ENCODE peak calls at places on chromosomes 5 and 9, in four cellular contexts. One of them, this sample, is unnamed.

GRCh38 chr9:134434896-134435506 is 108.7 kb downstream of the RXRA start:
- DNase-seq in spleen: peak; percentile 88
- DNase-seq in prostate gland: peak; percentile 97
- DNase-seq in sigmoid colon: peak; percentile 99
- DNase-seq in this sample: no peak

GRCh38 chr5:178790371-178790770 is 59.9 kb upstream of the ZNF354A start:
- DNase-seq in spleen: no peak
- DNase-seq in prostate gland: no peak
- DNase-seq in sigmoid colon: peak; percentile 44
- DNase-seq in this sample: no peak

GRCh38 chr9:127311239-127311741 is 46.7 kb downstream of the GARNL3 start:
- DNase-seq in spleen: no peak
- DNase-seq in prostate gland: peak; percentile 71
- DNase-seq in sigmoid colon: no peak
- DNase-seq in this sample: peak; percentile 69

GRCh38 chr9:130058154-130058553 is 4.4 kb downstream of the GPR107 start:
- DNase-seq in spleen: no peak
- DNase-seq in prostate gland: no peak
- DNase-seq in sigmoid colon: peak; percentile 19
- DNase-seq in this sample: peak; percentile 56

GRCh38 chr9:21579209-21579608 is 97.1 kb upstream of the IFNE start:
- DNase-seq in spleen: no peak
- DNase-seq in prostate gland: no peak
- DNase-seq in sigmoid colon: no peak
- DNase-seq in this sample: no peak

GRCh38 chr9:100534401-100534800 is 43.5 kb upstream of the CAVIN4 start:
- DNase-seq in spleen: no peak
- DNase-seq in prostate gland: no peak
- DNase-seq in sigmoid colon: no peak
- DNase-seq in this sample: no peak

GRCh38 chr5:149005077-149005892 is 57.6 kb downstream of the SH3TC2 start:
- DNase-seq in spleen: no peak
- DNase-seq in prostate gland: no peak
- DNase-seq in sigmoid colon: no peak
- DNase-seq in this sample: no peak

GRCh38 chr5:28156981-28157380 is 1118.6 kb upstream of the CDH9 start:
- DNase-seq in spleen: no peak
- DNase-seq in prostate gland: no peak
- DNase-seq in sigmoid colon: no peak
- DNase-seq in this sample: no peak

GRCh38 chr9:101465330-101465915 is 29.8 kb upstream of the ALDOB start:
- DNase-seq in spleen: no peak
- DNase-seq in prostate gland: peak; percentile 71
- DNase-seq in sigmoid colon: no peak
- DNase-seq in this sample: peak; percentile 79

GRCh38 chr5:144276034-144276822 is 105.6 kb downstream of the KCTD16 start:
- DNase-seq in spleen: no peak
- DNase-seq in prostate gland: no peak
- DNase-seq in sigmoid colon: no peak
- DNase-seq in this sample: no peak

GRCh38 chr5:37839441-37840035 is 303 bp downstream of the GDNF start:
- DNase-seq in spleen: no peak
- DNase-seq in prostate gland: no peak
- DNase-seq in sigmoid colon: peak; percentile 89
- DNase-seq in this sample: peak; percentile 64

GRCh38 chr5:140295414-140295813 is 7.5 kb downstream of the PFDN1 start:
- DNase-seq in spleen: no peak
- DNase-seq in prostate gland: peak; percentile 16
- DNase-seq in sigmoid colon: peak; percentile 77
- DNase-seq in this sample: no peak

DNA sequence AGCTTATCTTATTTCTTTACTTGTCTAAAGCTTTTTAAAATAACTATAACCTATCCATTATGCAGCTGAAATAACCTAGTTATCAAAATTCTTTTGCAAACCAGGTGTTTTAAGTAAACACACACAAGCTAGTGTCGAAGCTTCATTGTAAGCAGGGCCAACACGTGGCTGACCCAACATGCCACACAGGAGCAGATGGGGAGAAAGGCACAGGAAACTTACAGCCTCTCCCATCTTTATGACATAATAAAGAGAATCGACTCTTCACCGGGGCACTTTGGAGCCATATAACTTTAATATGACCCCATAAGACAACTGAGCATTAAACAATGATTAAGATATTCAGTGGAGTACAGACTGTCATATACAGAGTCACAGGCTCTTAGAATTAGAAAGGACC is 75.6 kb downstream of the RASEF start:
- DNase-seq in spleen: no peak
- DNase-seq in prostate gland: no peak
- DNase-seq in sigmoid colon: no peak
- DNase-seq in this sample: no peak
- TF ChIP-seq POLR2AphosphoS5 in spleen: no peak
- TF ChIP-seq POLR2AphosphoS5 in prostate gland: no peak
- TF ChIP-seq POLR2AphosphoS5 in sigmoid colon: no peak
- TF ChIP-seq POLR2AphosphoS5 in this sample: no peak

DNA sequence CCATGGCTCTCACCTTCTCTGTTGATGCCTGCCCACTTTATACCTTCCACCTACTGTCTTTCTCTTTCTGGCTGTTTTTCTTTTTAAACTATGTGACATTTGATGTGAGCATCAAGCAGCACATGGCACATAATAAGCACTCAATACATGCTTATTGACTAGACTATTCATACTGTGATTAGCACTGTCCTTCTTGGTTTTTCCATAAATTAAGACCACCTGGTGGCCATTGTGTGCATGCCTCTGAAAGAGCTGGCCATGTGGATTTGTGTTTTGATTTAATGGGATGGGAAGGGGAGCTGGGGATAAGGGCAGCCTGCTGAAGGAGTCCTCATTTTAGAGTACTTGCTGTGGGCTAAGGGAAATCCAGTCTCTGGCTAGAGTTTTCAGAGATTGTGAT is 79.4 kb downstream of the ARHGEF28 start:
- DNase-seq in spleen: no peak
- DNase-seq in prostate gland: no peak
- DNase-seq in sigmoid colon: no peak
- DNase-seq in this sample: no peak
- TF ChIP-seq POLR2AphosphoS5 in spleen: no peak
- TF ChIP-seq POLR2AphosphoS5 in prostate gland: no peak
- TF ChIP-seq POLR2AphosphoS5 in sigmoid colon: no peak
- TF ChIP-seq POLR2AphosphoS5 in this sample: no peak

GRCh38 chr9:136724772-136725171 is 12.4 kb downstream of the DIPK1B start:
- DNase-seq in spleen: no peak
- DNase-seq in prostate gland: no peak
- DNase-seq in sigmoid colon: no peak
- DNase-seq in this sample: no peak

GRCh38 chr9:136726631-136727191 is 14.3 kb downstream of the DIPK1B start:
- DNase-seq in spleen: no peak
- DNase-seq in prostate gland: no peak
- DNase-seq in sigmoid colon: no peak
- DNase-seq in this sample: no peak

GRCh38 chr9:136726118-136726517 is 13.7 kb downstream of the DIPK1B start:
- DNase-seq in spleen: no peak
- DNase-seq in prostate gland: no peak
- DNase-seq in sigmoid colon: no peak
- DNase-seq in this sample: no peak

GRCh38 chr9:136723989-136724388 is 11.6 kb downstream of the DIPK1B start:
- DNase-seq in spleen: no peak
- DNase-seq in prostate gland: no peak
- DNase-seq in sigmoid colon: no peak
- DNase-seq in this sample: no peak

DNA sequence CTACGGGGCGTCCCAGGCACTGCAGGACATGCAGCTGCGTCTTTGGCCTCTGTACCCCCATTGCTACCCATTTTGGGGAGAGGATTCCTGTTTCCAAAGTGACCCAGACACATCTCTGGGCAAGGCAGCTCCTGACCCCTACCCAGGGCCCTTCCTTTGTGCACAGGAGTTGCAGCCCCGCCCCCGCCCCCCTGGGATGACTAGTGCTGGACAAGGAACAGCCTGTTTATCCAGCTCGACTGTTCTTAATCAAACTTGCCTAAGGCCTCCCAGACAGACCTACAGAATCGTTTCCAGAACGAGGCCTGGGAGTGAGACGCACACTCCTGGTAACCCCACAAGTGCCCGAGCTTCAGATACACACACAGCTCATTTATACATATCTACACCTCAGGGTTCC is 13.2 kb downstream of the DIPK1B start:
- DNase-seq in spleen: no peak
- DNase-seq in prostate gland: peak; percentile 48
- DNase-seq in sigmoid colon: no peak
- DNase-seq in this sample: no peak
- TF ChIP-seq POLR2AphosphoS5 in spleen: no peak
- TF ChIP-seq POLR2AphosphoS5 in prostate gland: peak; percentile 19
- TF ChIP-seq POLR2AphosphoS5 in sigmoid colon: no peak
- TF ChIP-seq POLR2AphosphoS5 in this sample: no peak

GRCh38 chr5:14250094-14250777 is 107.1 kb downstream of the TRIO start:
- DNase-seq in spleen: no peak
- DNase-seq in prostate gland: peak; percentile 55
- DNase-seq in sigmoid colon: peak; percentile 93
- DNase-seq in this sample: peak; percentile 86
- TF ChIP-seq POLR2AphosphoS5 in spleen: no peak
- TF ChIP-seq POLR2AphosphoS5 in prostate gland: peak; percentile 42
- TF ChIP-seq POLR2AphosphoS5 in sigmoid colon: no peak
- TF ChIP-seq POLR2AphosphoS5 in this sample: no peak

DNA sequence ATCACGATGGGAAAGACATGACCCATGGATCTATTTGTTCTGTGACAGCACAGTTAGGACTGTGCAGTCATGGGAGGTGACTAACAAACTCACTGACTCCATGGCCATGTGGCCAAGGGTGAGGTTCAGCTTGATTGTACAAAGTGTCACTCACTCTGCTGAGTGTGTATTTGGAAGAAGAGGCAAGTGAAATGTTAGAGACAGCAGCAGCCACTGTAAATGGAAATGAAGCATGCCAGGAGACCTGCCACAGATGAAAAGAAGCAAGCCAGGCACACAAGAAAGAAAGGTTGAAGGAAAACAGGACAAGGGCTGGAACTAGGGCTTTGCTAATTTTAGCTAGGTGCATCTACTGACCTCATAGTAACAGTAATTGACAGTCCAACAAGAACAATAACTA is 42.7 kb upstream of the PALM2AKAP2 start:
- DNase-seq in spleen: no peak
- DNase-seq in prostate gland: no peak
- DNase-seq in sigmoid colon: no peak
- DNase-seq in this sample: no peak
- TF ChIP-seq POLR2AphosphoS5 in spleen: no peak
- TF ChIP-seq POLR2AphosphoS5 in prostate gland: no peak
- TF ChIP-seq POLR2AphosphoS5 in sigmoid colon: peak; percentile 98
- TF ChIP-seq POLR2AphosphoS5 in this sample: no peak

GRCh38 chr5:9042241-9042640 is 503.6 kb downstream of the SEMA5A start:
- DNase-seq in spleen: no peak
- DNase-seq in prostate gland: no peak
- DNase-seq in sigmoid colon: no peak
- DNase-seq in this sample: no peak

GRCh38 chr5:9033524-9033923 is 512.4 kb downstream of the SEMA5A start:
- DNase-seq in spleen: no peak
- DNase-seq in prostate gland: no peak
- DNase-seq in sigmoid colon: no peak
- DNase-seq in this sample: no peak

GRCh38 chr5:9035346-9035745 is 510.5 kb downstream of the SEMA5A start:
- DNase-seq in spleen: no peak
- DNase-seq in prostate gland: no peak
- DNase-seq in sigmoid colon: no peak
- DNase-seq in this sample: no peak

GRCh38 chr5:9034671-9035070 is 511.2 kb downstream of the SEMA5A start:
- DNase-seq in spleen: no peak
- DNase-seq in prostate gland: no peak
- DNase-seq in sigmoid colon: no peak
- DNase-seq in this sample: no peak

GRCh38 chr5:9037048-9037447 is 508.8 kb downstream of the SEMA5A start:
- DNase-seq in spleen: no peak
- DNase-seq in prostate gland: no peak
- DNase-seq in sigmoid colon: no peak
- DNase-seq in this sample: no peak
- TF ChIP-seq POLR2AphosphoS5 in spleen: no peak
- TF ChIP-seq POLR2AphosphoS5 in prostate gland: no peak
- TF ChIP-seq POLR2AphosphoS5 in sigmoid colon: no peak
- TF ChIP-seq POLR2AphosphoS5 in this sample: no peak

DNA sequence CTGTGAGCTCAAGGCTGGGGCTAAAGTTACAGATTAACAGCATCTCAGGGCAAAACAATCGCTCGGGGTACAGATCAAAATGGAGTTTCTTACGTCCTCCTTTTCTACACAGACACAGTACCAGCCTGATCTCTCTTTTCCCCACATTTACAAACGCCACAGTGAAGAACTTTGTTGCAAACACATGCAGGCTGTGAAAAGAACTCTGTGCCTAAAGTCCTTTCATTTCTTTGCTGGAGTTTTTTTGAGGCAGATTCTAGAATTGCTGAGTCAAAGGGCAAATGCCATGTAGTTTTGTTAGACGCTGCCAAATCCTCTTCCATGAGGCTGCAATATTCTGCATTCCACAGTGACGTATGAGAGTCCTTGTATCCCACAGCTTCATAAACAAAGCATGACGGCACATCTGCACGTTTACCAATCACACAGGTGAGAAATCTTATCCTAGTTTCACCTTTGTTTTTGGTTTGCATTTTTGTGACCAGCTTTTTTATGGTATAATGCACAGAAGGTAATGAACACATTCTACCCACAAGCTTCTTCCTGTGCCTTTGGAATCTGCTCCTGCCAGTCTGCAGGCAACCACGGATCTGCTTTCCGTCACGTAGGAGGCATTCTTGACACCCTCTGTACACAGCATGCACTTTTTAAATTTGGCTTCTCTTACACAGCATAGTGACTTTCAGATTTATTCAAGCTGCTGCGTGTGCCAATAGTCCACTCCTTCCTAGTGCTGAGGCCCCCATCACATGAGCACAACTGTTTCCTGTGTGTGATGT is 44.6 kb upstream of the LPCAT1 start:
- DNase-seq in spleen: no peak
- DNase-seq in prostate gland: no peak
- DNase-seq in sigmoid colon: peak; percentile 81
- DNase-seq in this sample: no peak
- TF ChIP-seq POLR2AphosphoS5 in spleen: no peak
- TF ChIP-seq POLR2AphosphoS5 in prostate gland: no peak
- TF ChIP-seq POLR2AphosphoS5 in sigmoid colon: peak; percentile 92
- TF ChIP-seq POLR2AphosphoS5 in this sample: no peak

GRCh38 chr5:173789031-173789920 is 98.9 kb upstream of the CPEB4 start:
- DNase-seq in spleen: no peak
- DNase-seq in prostate gland: no peak
- DNase-seq in sigmoid colon: peak; percentile 41
- DNase-seq in this sample: no peak
- TF ChIP-seq POLR2AphosphoS5 in spleen: no peak
- TF ChIP-seq POLR2AphosphoS5 in prostate gland: no peak
- TF ChIP-seq POLR2AphosphoS5 in sigmoid colon: no peak
- TF ChIP-seq POLR2AphosphoS5 in this sample: no peak

GRCh38 chr5:73296772-73297171 is 123.8 kb downstream of the TMEM174 start:
- DNase-seq in spleen: no peak
- DNase-seq in prostate gland: no peak
- DNase-seq in sigmoid colon: no peak
- DNase-seq in this sample: no peak
- TF ChIP-seq POLR2AphosphoS5 in spleen: no peak
- TF ChIP-seq POLR2AphosphoS5 in prostate gland: no peak
- TF ChIP-seq POLR2AphosphoS5 in sigmoid colon: no peak
- TF ChIP-seq POLR2AphosphoS5 in this sample: no peak

This sample was measured in GM23338.